ENCODE peak calls at places on chromosome 6, in nine cellular contexts. B is endothelial cell of umbilical vein, D is HepG2, L is astrocyte of the spinal cord, J is epithelial cell of esophagus, S is dorsolateral prefrontal cortex, P is spleen, M is stomach, Y is BJ. U is an unnamed sample.

GRCh38 chr6:13765570-13765969 is 48.8 kb downstream of the MCUR1 start:
- DNase-seq in Y (no peak), D (no peak), M (no peak), L (peak), B (no peak), J (peak), S (no peak), P (no peak), U (no peak)

GRCh38 chr6:139981810-139982550 is 607.5 kb upstream of the CITED2 start:
- DNase-seq in J (peak), S (no peak), B (peak), L (peak), Y (no peak), D (no peak), M (no peak), P (no peak), U (peak)

GRCh38 chr6:52518279-52518944 is 58.4 kb downstream of the TRAM2 start:
- DNase-seq in D (no peak), Y (no peak), S (no peak), L (no peak), J (no peak), P (no peak), B (no peak), M (no peak), U (no peak)

GRCh38 chr6:68777956-68778355 is 142.9 kb downstream of the ADGRB3 start:
- DNase-seq in P (no peak), B (no peak), Y (no peak), J (peak), S (peak), D (no peak), M (no peak), L (peak), U (peak)

GRCh38 chr6:137092018-137092417 is 47.3 kb upstream of the IL20RA start:
- DNase-seq in B (no peak), M (no peak), Y (no peak), J (no peak), L (no peak), S (no peak), P (no peak), D (no peak), U (no peak)

GRCh38 chr6:36912583-36912982 is 26.8 kb downstream of the C6orf89 start:
- DNase-seq in B (no peak), S (no peak), M (no peak), Y (peak), L (peak), D (no peak), J (peak), P (no peak), U (peak)

GRCh38 chr6:5761370-5761769 is 245.4 kb downstream of the NRN1 start:
- DNase-seq in S (no peak), Y (no peak), L (peak), P (no peak), M (no peak), D (no peak), J (peak), B (no peak), U (peak)

GRCh38 chr6:296151-297122 is 4.2 kb downstream of the DUSP22 start:
- DNase-seq in J (no peak), M (no peak), P (peak), D (no peak), Y (no peak), S (no peak), L (peak), B (peak), U (peak)

GRCh38 chr6:90545450-90545849 is 41.4 kb downstream of the MAP3K7 start:
- DNase-seq in D (no peak), S (no peak), B (no peak), M (no peak), J (peak), Y (no peak), L (no peak), P (no peak), U (no peak)

GRCh38 chr6:78868124-78868523 is 773 bp downstream of the IRAK1BP1 start:
- DNase-seq in Y (no peak), L (peak), S (no peak), M (no peak), J (no peak), P (no peak), B (no peak), D (no peak), U (no peak)

GRCh38 chr6:54786154-54786553 is 60.4 kb upstream of the FAM83B start:
- DNase-seq in L (no peak), M (no peak), P (no peak), J (no peak), D (no peak), B (no peak), S (no peak), Y (no peak), U (no peak)

GRCh38 chr6:106525885-106526280 is 103.4 kb downstream of the RTN4IP1 start:
- DNase-seq in P (no peak), L (no peak), M (no peak), S (no peak), J (no peak), B (no peak), Y (no peak), D (no peak), U (no peak)

GRCh38 chr6:28657756-28658465 is 132.2 kb downstream of the GPX5 start:
- DNase-seq in J (peak), D (peak), L (peak), Y (peak), P (no peak), S (peak), M (no peak), B (peak), U (peak)

GRCh38 chr6:13641315-13641714 is 26.2 kb downstream of the NOL7 start:
- DNase-seq in Y (no peak), M (no peak), J (no peak), D (no peak), P (no peak), S (no peak), L (no peak), B (no peak), U (no peak)

GRCh38 chr6:145137425-145137824 is 597.9 kb downstream of the EPM2A start:
- DNase-seq in J (peak), P (no peak), B (peak), Y (no peak), L (peak), S (no peak), M (no peak), D (peak), U (peak)

GRCh38 chr6:108592371-108593337 is 31.9 kb downstream of the FOXO3 start:
- DNase-seq in P (peak), S (no peak), D (no peak), J (peak), L (peak), Y (peak), B (no peak), M (peak), U (peak)

GRCh38 chr6:116218172-116218633 is 35.7 kb downstream of the TSPYL4 start:
- DNase-seq in L (peak), P (no peak), M (no peak), J (peak), S (no peak), Y (no peak), D (no peak), B (peak), U (no peak)

GRCh38 chr6:72619883-72620696 is 1.8 kb upstream of the KCNQ5 start:
- DNase-seq in D (no peak), P (peak), J (no peak), S (peak), L (peak), B (peak), Y (no peak), M (peak), U (no peak)

GRCh38 chr6:105135056-105135455 is 44.8 kb downstream of the POPDC3 start:
- DNase-seq in M (no peak), L (peak), P (no peak), J (peak), B (peak), Y (no peak), D (peak), S (no peak), U (peak)

GRCh38 chr6:155782320-155782730 is 326.7 kb upstream of the NOX3 start:
- DNase-seq in P (no peak), L (peak), D (no peak), S (no peak), J (peak), Y (peak), M (peak), B (peak), U (peak)

GRCh38 chr6:116705917-116706316 is 24.9 kb downstream of the KPNA5 start:
- DNase-seq in P (no peak), J (no peak), L (no peak), M (no peak), Y (no peak), S (no peak), B (no peak), D (no peak), U (no peak)

GRCh38 chr6:37289931-37290330 is 32.0 kb upstream of the TMEM217 start:
- DNase-seq in M (no peak), J (no peak), S (no peak), Y (no peak), P (no peak), D (no peak), B (no peak), L (no peak), U (no peak)

GRCh38 chr6:109896333-109896732 is 81.8 kb upstream of the GPR6 start:
- DNase-seq in L (peak), B (no peak), S (no peak), P (no peak), D (no peak), M (no peak), J (no peak), Y (no peak), U (no peak)

GRCh38 chr6:33419580-33420492 is at the start of gene SYNGAP1:
- DNase-seq in D (no peak), Y (no peak), M (no peak), J (no peak), S (peak), L (peak), P (peak), B (no peak), U (no peak)

GRCh38 chr6:119390276-119390793 is 40.8 kb upstream of the MAN1A1 start:
- DNase-seq in D (no peak), P (no peak), B (no peak), J (peak), S (no peak), Y (no peak), M (no peak), L (no peak), U (no peak)

GRCh38 chr6:15990179-15990578 is 138.7 kb upstream of the MYLIP start:
- DNase-seq in L (no peak), J (no peak), Y (no peak), P (no peak), M (no peak), D (no peak), S (no peak), B (no peak), U (no peak)

GRCh38 chr6:169501777-169502313 is 200.0 kb downstream of the WDR27 start:
- DNase-seq in B (no peak), Y (no peak), J (no peak), P (no peak), S (no peak), D (no peak), L (no peak), M (no peak), U (no peak)

GRCh38 chr6:37021356-37022129 is 16.1 kb downstream of the FGD2 start:
- DNase-seq in J (peak), B (peak), M (no peak), L (peak), P (peak), D (peak), Y (no peak), S (no peak), U (peak)

GRCh38 chr6:2915150-2915549 is 12.0 kb upstream of the SERPINB9 start:
- DNase-seq in D (no peak), P (no peak), Y (no peak), B (no peak), L (no peak), M (no peak), S (no peak), J (no peak), U (no peak)

GRCh38 chr6:116482780-116483179 is 21.6 kb downstream of the CALHM6 start:
- DNase-seq in B (no peak), S (no peak), P (no peak), M (no peak), J (peak), L (no peak), D (no peak), Y (no peak), U (no peak)

GRCh38 chr6:44593539-44593944 is 206.0 kb downstream of the CDC5L start:
- DNase-seq in P (no peak), S (no peak), B (peak), J (peak), L (peak), Y (no peak), M (peak), D (peak), U (peak)

GRCh38 chr6:156821707-156822106 is 44.5 kb downstream of the ARID1B start:
- DNase-seq in M (no peak), L (no peak), B (no peak), J (no peak), D (no peak), Y (no peak), P (no peak), S (no peak), U (no peak)

GRCh38 chr6:11702039-11702795 is 76.4 kb downstream of the ADTRP start:
- DNase-seq in S (no peak), Y (no peak), J (peak), M (no peak), L (peak), P (no peak), D (no peak), B (no peak), U (peak)

GRCh38 chr6:31614674-31615578 is at the start of gene AIF1:
- DNase-seq in S (no peak), Y (no peak), P (no peak), M (no peak), B (no peak), D (peak), L (no peak), J (no peak), U (no peak)

GRCh38 chr6:164098857-164099534 is 684.5 kb downstream of the QKI start:
- DNase-seq in L (peak), J (peak), Y (no peak), S (no peak), D (peak), B (no peak), M (peak), P (no peak), U (peak)

GRCh38 chr6:149303468-149303867 is 14.0 kb upstream of the TAB2 start:
- DNase-seq in P (no peak), Y (no peak), D (no peak), L (no peak), S (no peak), M (no peak), J (no peak), B (no peak), U (no peak)

GRCh38 chr6:85537055-85537494 is 56.6 kb downstream of the SNX14 start:
- DNase-seq in L (peak), M (no peak), Y (no peak), P (no peak), D (no peak), B (peak), S (no peak), J (no peak), U (peak)
- TF ChIP-seq CTCF in L (peak), M (peak), Y (peak), P (peak), D (no peak), B (no peak), S (peak), J (no peak), U (peak)

GRCh38 chr6:25465931-25466330 is 186.1 kb upstream of the SCGN start:
- DNase-seq in S (no peak), B (no peak), L (no peak), M (no peak), Y (no peak), J (no peak), P (no peak), D (no peak), U (no peak)

GRCh38 chr6:25473447-25473846 is 178.6 kb upstream of the SCGN start:
- DNase-seq in P (no peak), L (no peak), B (no peak), J (no peak), Y (no peak), S (no peak), M (no peak), D (no peak), U (no peak)

GRCh38 chr6:25468881-25469280 is 183.1 kb upstream of the SCGN start:
- DNase-seq in Y (no peak), L (no peak), B (no peak), D (no peak), P (no peak), J (no peak), M (no peak), S (no peak), U (no peak)

GRCh38 chr6:25472314-25472713 is 179.7 kb upstream of the SCGN start:
- DNase-seq in B (no peak), P (no peak), J (peak), M (no peak), L (no peak), D (no peak), S (no peak), Y (no peak), U (peak)

GRCh38 chr6:25469797-25470388 is 182.1 kb upstream of the SCGN start:
- DNase-seq in S (no peak), L (no peak), J (no peak), P (no peak), M (no peak), Y (no peak), B (no peak), D (no peak), U (no peak)
- TF ChIP-seq CTCF in S (peak), L (peak), J (peak), P (no peak), M (no peak), Y (peak), B (no peak), D (no peak), U (peak)

GRCh38 chr6:81752084-81752968 is at the start of gene TENT5A:
- DNase-seq in B (peak), Y (peak), D (peak), J (peak), P (peak), M (peak), L (peak), S (peak), U (peak)
- TF ChIP-seq CTCF in B (no peak), Y (peak), D (peak), J (no peak), P (no peak), M (no peak), L (no peak), S (peak), U (no peak)

GRCh38 chr6:166820483-166820882 is 135.9 kb downstream of the RNASET2 start:
- DNase-seq in Y (no peak), J (no peak), B (no peak), M (no peak), D (no peak), P (no peak), S (no peak), L (no peak), U (no peak)

GRCh38 chr6:166822609-166823008 is 133.7 kb downstream of the RNASET2 start:
- DNase-seq in B (no peak), Y (no peak), S (no peak), L (no peak), P (no peak), D (no peak), M (no peak), J (no peak), U (no peak)

GRCh38 chr6:166815629-166816028 is 140.7 kb downstream of the RNASET2 start:
- DNase-seq in D (no peak), M (no peak), B (no peak), J (peak), P (no peak), Y (no peak), S (no peak), L (peak), U (peak)

GRCh38 chr6:166824146-166824879 is 132.0 kb downstream of the RNASET2 start:
- DNase-seq in L (no peak), Y (no peak), P (no peak), M (no peak), D (no peak), B (no peak), S (no peak), J (no peak), U (no peak)

DNA sequence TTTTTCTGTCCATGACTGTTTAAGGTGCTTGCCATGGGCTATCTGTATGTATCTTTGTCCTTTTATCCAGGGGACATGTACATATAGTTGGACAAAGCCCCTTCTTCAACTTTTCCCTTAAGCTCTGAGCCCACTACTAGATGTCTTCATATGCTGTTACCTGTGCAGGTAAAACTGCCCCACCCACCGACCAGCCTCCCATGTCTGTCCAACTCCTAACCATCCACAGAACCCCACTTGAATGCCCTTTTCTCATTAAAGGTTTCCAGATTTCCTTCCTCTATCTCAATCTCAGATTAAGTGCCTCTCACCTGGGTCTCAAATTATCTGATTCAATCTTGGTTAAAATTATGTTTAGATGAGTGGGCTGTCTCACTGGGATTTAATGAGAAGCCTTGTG is 136.3 kb downstream of the RNASET2 start:
- DNase-seq in Y (no peak), J (no peak), M (no peak), P (no peak), L (no peak), D (no peak), S (no peak), B (no peak), U (no peak)
- TF ChIP-seq CTCF in Y (no peak), J (no peak), M (no peak), P (no peak), L (no peak), D (no peak), S (no peak), B (no peak), U (no peak)

GRCh38 chr6:29737707-29738630 is 14.7 kb downstream of the HLA-F start:
- DNase-seq in L (peak), M (peak), P (peak), D (peak), S (peak), J (peak), B (peak), Y (no peak), U (peak)
- TF ChIP-seq CTCF in L (peak), M (peak), P (peak), D (peak), S (peak), J (peak), B (peak), Y (peak), U (peak)

GRCh38 chr6:151370509-151371078 is 20.8 kb downstream of the ZBTB2 start:
- DNase-seq in L (peak), M (no peak), Y (no peak), P (no peak), B (peak), J (no peak), D (no peak), S (no peak), U (no peak)
- TF ChIP-seq CTCF in L (peak), M (no peak), Y (peak), P (no peak), B (peak), J (no peak), D (no peak), S (no peak), U (no peak)

U was measured in MCF 10A.